ENCODE peak calls at places on chromosomes 4 and X, in four cellular contexts. Y is GM12878, B is SK-N-SH, Z is HepG2. N is an unnamed sample.

GRCh38 chrX:27575565-27575964 is 14.6 kb upstream of the DCAF8L2 start:
- DNase-seq in Y (no peak), B (no peak), Z (no peak), N (no peak)

GRCh38 chrX:2262679-2263055 is 238.1 kb downstream of the DHRSX start:
- DNase-seq in Y (no peak), B (no peak), Z (no peak), N (no peak)

GRCh38 chr4:103365285-103365684 is 167.1 kb upstream of the CENPE start:
- DNase-seq in Y (no peak), B (no peak), Z (no peak), N (no peak)

GRCh38 chrX:7263330-7263729 is 115.4 kb upstream of the PUDP start:
- DNase-seq in Y (no peak), B (no peak), Z (no peak), N (no peak)

GRCh38 chr4:41561241-41561640 is 23.3 kb downstream of the LIMCH1 start:
- DNase-seq in Y (no peak), B (no peak), Z (no peak), N (no peak)

GRCh38 chrX:15350329-15350996 is 15.1 kb upstream of the PIGA start:
- DNase-seq in Y (no peak), B (peak; percentile 10), Z (no peak), N (no peak)

GRCh38 chrX:74902806-74903205 is 22.4 kb downstream of the NEXMIF start:
- DNase-seq in Y (no peak), B (no peak), Z (no peak), N (no peak)

GRCh38 chr4:169333265-169333664 is 62.5 kb upstream of the SH3RF1 start:
- DNase-seq in Y (no peak), B (no peak), Z (no peak), N (no peak)

DNA sequence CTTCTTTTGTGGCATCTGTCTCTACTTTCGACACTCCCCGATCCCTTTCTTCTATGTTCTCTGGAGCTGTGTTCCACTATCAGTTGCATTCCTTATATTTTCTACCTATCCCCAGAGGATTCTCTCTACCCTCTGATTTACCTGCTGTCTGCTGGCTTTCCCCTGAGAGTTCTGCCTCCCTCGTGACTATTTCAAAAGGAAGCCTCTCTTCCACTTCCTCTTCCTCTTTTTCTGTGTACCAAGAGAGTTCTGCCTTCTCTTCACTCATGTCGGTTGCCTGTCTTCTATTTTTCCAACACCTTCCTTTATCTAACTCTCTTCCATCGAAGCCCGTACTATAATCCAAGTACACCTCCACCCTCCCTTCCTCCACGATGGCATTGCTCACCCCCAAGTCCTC is 631.7 kb downstream of the SMARCA1 start:
- DNase-seq in Y (no peak), B (no peak), Z (no peak), N (no peak)
- TF ChIP-seq PBX3 in Y (no peak), B (no peak), Z (no peak), N (no peak)

GRCh38 chrX:40866878-40867277 is 131.5 kb upstream of the MED14 start:
- DNase-seq in Y (no peak), B (no peak), Z (no peak), N (no peak)

GRCh38 chrX:40871385-40872082 is 136.2 kb upstream of the MED14 start:
- DNase-seq in Y (peak; percentile 87), B (no peak), Z (no peak), N (no peak)

GRCh38 chrX:40864972-40865371 is 129.6 kb upstream of the MED14 start:
- DNase-seq in Y (no peak), B (no peak), Z (no peak), N (no peak)

GRCh38 chrX:40867352-40867751 is 132.0 kb upstream of the MED14 start:
- DNase-seq in Y (no peak), B (no peak), Z (peak; percentile 57), N (peak; percentile 31)

DNA sequence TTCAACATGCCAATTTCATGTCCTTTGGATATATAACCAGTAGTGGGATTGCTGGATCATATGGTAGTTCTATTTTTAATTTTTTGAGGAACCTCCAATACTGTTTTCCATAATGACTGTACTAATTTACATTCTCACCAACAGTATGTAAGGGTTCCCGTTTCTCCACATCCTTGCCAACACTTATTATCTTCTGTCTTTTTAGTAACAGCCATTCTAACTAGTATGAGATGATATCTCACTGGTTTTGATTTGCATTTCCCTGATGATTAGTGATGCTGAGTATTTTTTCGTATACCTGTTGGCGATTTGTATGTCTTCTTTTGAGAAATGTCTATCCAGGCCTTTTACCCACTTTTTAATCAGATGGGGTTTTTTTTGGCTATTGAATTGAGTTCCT is 133.5 kb upstream of the MED14 start:
- DNase-seq in Y (no peak), B (no peak), Z (no peak), N (no peak)
- TF ChIP-seq PBX3 in Y (no peak), B (no peak), Z (no peak), N (no peak)

GRCh38 chr4:76943790-76944189 is 5.8 kb upstream of the SEPTIN11 start:
- DNase-seq in Y (no peak), B (no peak), Z (no peak), N (no peak)
- TF ChIP-seq PBX3 in Y (no peak), B (no peak), Z (no peak), N (no peak)

DNA sequence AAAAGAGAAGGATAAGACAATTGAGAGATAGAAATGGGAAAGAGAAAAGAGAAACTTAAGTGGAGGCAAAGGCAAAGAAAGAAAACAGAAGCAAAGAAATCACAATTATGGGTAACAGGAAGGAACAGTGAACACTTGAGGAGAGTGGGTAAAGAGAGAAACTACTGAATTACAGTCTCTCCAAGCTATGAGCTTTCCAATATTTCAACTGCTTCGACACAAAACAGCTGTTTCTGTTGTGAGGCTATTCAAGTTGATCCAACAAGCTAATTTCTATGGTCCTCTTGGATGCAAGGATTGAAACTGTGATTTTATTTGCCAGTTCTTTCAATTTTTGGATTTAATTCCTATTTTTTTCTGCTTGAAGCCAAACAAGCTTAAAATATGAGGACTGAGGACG is 80.5 kb upstream of the ADGRA3 start:
- DNase-seq in Y (no peak), B (no peak), Z (no peak), N (no peak)
- TF ChIP-seq PBX3 in Y (no peak), B (no peak), Z (no peak), N (no peak)

GRCh38 chr4:89439533-89439932 is 131.9 kb upstream of the GPRIN3 start:
- DNase-seq in Y (no peak), B (no peak), Z (no peak), N (no peak)

GRCh38 chr4:89438102-89438831 is 130.7 kb upstream of the GPRIN3 start:
- DNase-seq in Y (peak; percentile 9), B (peak; percentile 34), Z (peak; percentile 23), N (peak; percentile 70)

DNA sequence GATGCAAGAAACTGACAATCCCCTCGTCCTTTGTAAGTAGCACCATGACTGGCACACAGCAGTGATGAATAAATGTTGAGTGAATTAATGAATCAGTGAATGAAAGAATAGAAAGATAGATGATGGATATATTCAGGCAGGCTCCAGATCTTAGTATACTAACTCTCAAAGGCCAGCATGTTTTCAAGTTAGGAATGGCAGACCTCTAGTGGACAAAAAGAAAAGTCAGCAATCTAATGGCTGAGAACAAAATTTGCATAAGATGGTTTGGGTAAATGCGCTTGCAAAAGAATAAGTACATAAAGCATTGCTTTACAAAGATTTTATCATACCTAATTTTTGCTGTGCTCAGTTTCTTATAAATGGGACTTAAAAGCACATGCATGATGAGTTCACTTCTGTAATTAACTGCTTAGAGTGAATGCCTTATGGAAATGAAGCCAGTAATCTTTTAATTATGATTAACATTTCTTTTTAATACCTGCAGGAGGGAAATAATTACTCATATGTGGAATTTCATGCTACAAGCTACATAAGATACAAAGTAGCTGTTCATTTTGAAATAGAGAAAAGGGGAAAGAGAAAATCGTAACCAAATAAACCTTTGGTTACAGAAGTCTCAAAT is 126.9 kb upstream of the GPRIN3 start:
- DNase-seq in Y (no peak), B (peak; percentile 34), Z (no peak), N (peak; percentile 53)
- TF ChIP-seq PBX3 in Y (no peak), B (no peak), Z (no peak), N (no peak)